ENCODE peak calls at places on chromosomes 6 and 20, in seven cellular contexts. D, P, A, Q, T, M and H are unnamed samples.

GRCh38 chr6:114364295-114364694 is 21.5 kb upstream of the HS3ST5 start:
- DNase-seq in D (peak; percentile 55), P (no peak), A (no peak), Q (no peak), T (peak; percentile 5), M (no peak), H (peak; percentile 18)

GRCh38 chr6:131761061-131761761 is 46.6 kb upstream of the ENPP1 start:
- DNase-seq in D (peak; percentile 90), P (no peak), A (peak; percentile 48), Q (no peak), T (peak; percentile 9), M (no peak), H (peak; percentile 87)

GRCh38 chr20:63848003-63848911 is 13.0 kb upstream of the ABHD16B start:
- DNase-seq in D (no peak), P (no peak), A (no peak), Q (peak; percentile 28), T (no peak), M (no peak), H (no peak)

GRCh38 chr20:20498081-20498861 is 130.4 kb downstream of the INSM1 start:
- DNase-seq in D (peak; percentile 55), P (no peak), A (no peak), Q (no peak), T (no peak), M (no peak), H (peak; percentile 12)

GRCh38 chr20:20012517-20012916 is 4.6 kb upstream of the NAA20 start:
- DNase-seq in D (no peak), P (no peak), A (no peak), Q (no peak), T (no peak), M (no peak), H (no peak)

GRCh38 chr6:166989427-166990034 is 9.7 kb upstream of the CEP43 start:
- DNase-seq in D (no peak), P (no peak), A (no peak), Q (no peak), T (no peak), M (no peak), H (peak; percentile 59)

GRCh38 chr6:19830171-19830570 is 7.0 kb upstream of the ID4 start:
- DNase-seq in D (peak; percentile 53), P (no peak), A (no peak), Q (no peak), T (peak; percentile 65), M (no peak), H (peak; percentile 52)

GRCh38 chr6:81894286-81894685 is 141.8 kb upstream of the TENT5A start:
- DNase-seq in D (peak; percentile 75), P (peak; percentile 22), A (peak; percentile 56), Q (no peak), T (peak; percentile 36), M (no peak), H (peak; percentile 85)

GRCh38 chr6:107866606-107867301 is 42.6 kb upstream of the SCML4 start:
- DNase-seq in D (no peak), P (no peak), A (no peak), Q (no peak), T (peak; percentile 38), M (no peak), H (peak; percentile 53)

DNA sequence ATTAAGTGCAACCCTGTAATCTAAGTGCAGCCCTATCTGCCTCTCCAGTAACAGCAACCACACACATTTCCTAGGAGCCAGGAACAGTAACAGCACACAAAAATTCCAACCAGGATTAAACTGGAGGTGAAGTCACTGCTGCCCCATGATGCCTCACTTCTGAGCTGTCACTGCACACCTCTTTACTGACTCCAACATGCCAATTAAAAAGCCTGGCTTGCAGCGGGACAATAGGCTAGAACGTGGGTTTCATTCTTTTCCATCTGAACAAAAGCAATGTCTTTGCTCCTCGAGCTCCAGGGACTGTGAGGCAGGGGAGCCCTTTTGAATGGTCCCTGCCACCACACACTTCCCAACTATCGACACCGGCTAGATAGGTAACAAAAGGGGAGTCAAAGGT is 262.8 kb downstream of the CD83 start:
- DNase-seq in D (no peak), P (no peak), A (no peak), Q (no peak), T (no peak), M (no peak), H (no peak)
- H3K4me3 ChIP-seq in D (no peak overlapping the region), P (no peak overlapping the region), A (no peak overlapping the region), Q (no peak overlapping the region), T (no peak overlapping the region), M (no peak overlapping the region), H (no peak overlapping the region)

DNA sequence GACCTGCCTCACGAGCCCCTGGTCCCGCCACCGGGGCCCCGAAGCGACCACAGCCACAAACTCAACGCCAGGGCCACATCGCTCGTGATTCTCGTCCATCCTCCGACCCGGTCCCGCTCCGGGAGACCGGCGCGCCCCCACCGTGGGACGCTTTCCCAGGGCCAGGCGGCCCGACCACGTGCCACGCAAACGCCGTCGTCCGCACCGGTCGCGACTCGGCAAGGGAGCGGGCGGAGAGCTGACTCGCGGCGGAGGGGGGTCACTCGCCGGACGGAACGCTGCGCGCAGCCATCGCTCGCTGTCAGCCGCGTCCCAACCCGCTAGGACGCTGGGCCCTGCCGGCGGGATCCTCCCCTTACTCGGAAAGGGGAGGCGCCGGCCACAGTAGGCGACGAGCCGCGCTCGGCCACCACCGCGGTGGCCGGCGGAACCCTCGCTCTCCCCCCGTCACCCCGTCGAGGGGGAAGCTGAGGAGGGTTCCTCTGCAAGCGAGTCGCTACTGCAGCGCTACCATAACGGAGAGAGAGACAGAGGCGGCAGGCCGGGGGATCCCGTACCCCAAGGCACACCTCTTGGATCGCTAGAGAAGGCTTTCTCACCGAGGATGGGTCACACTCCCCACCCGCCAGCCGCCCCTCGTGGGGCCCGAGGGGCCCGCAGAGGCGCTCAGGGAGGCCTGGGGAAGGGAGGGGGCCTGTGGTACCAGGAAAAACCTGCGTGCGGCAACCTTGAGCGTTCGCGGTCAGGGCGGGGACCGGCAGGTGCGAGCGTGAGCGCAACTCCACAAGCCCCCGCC is 511.8 kb upstream of the ZNF337 start:
- DNase-seq in D (no peak), P (no peak), A (no peak), Q (no peak), T (no peak), M (no peak), H (no peak)
- TF ChIP-seq CTCF in D (no peak), P (no peak), A (no peak), Q (no peak), T (no peak), M (no peak), H (no peak)

DNA sequence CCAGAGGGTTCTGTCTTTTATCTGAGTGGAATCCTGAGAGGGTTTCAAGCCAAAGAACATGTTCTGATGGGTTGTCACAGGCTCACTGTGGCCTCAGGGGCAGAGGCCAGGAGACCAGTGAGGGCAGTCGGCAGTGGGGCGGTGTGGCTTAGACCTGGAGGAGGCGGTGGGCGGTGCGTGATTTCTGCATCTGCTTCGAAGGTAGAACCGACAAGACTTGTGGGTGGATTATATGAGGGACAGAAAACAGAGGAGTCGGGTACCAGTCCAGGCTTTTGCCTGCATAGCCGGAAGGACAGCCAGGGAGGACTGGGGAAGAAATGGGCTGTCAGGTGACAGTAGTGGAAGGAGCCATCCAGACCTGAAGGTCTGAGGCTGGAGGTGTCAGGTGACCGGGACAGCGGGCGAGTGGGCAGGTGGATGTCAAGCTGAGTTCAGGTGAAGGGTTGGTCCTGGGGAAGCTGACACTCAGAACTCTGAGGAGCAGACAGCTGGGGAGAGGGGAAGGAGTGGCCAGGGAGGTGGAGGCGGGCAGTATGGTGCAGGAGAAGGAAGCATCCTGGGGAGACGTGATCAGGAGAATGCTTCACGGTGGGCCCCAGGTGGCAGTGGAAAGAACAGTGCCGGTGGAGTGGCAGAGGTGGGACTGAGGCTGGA is 3.1 kb downstream of the CTSZ start:
- DNase-seq in D (no peak), P (no peak), A (no peak), Q (no peak), T (no peak), M (no peak), H (no peak)
- H3K4me3 ChIP-seq in D (no peak overlapping the region), P (no peak overlapping the region), A (no peak overlapping the region), Q (no peak overlapping the region), T (no peak overlapping the region), M (no peak overlapping the region), H (no peak overlapping the region)

GRCh38 chr20:8127553-8128255 is 4.4 kb upstream of the PLCB1 start:
- DNase-seq in D (peak; percentile 38), P (no peak), A (no peak), Q (no peak), T (peak; percentile 42), M (no peak), H (no peak)
- TF ChIP-seq CTCF in D (no peak), P (no peak), A (no peak), Q (no peak), T (no peak), M (no peak), H (no peak)

GRCh38 chr20:62644044-62644795 is 1.9 kb downstream of the SLCO4A1 start:
- DNase-seq in D (no peak), P (no peak), A (no peak), Q (no peak), T (no peak), M (no peak), H (no peak)
- H3K4me3 ChIP-seq in D (no peak overlapping the region), P (no peak overlapping the region), A (no peak overlapping the region), Q (no peak overlapping the region), T (no peak overlapping the region), M (no peak overlapping the region), H (no peak overlapping the region)

GRCh38 chr20:49823152-49823847 is 10.7 kb downstream of the SLC9A8 start:
- DNase-seq in D (no peak), P (no peak), A (no peak), Q (no peak), T (no peak), M (no peak), H (no peak)

GRCh38 chr20:49819702-49820101 is 7.1 kb downstream of the SLC9A8 start:
- DNase-seq in D (no peak), P (no peak), A (no peak), Q (no peak), T (no peak), M (no peak), H (no peak)

GRCh38 chr20:49824206-49824605 is 11.6 kb downstream of the SLC9A8 start:
- DNase-seq in D (peak; percentile 23), P (no peak), A (peak; percentile 46), Q (no peak), T (no peak), M (no peak), H (no peak)

GRCh38 chr20:49821381-49821780 is 8.8 kb downstream of the SLC9A8 start:
- DNase-seq in D (no peak), P (no peak), A (no peak), Q (no peak), T (no peak), M (no peak), H (no peak)

DNA sequence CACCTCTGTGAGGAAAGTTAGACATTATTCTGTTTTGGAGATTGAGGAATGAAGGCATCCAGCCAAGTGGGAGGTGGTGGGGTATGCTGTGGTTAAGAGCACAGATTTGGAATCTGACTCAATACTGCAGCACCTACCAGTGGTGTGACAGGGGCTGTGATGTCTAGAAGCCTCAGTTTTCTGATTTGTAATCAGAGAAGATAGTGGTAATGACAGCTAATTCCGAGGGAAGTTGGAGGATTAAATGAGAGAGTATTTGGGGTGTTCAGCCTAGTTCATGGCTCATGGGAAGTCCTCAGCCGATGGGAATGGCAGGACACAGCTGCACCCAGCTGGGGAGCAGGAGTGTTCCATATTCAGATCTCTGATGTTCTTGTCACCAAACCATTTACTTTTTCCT is 9.2 kb downstream of the SLC9A8 start:
- DNase-seq in D (peak; percentile 72), P (no peak), A (no peak), Q (no peak), T (peak; percentile 32), M (no peak), H (peak; percentile 53)
- TF ChIP-seq CTCF in D (peak; percentile 20), P (no peak), A (peak; percentile 65), Q (no peak), T (peak; percentile 53), M (peak; percentile 7), H (peak; percentile 34)